ENCODE peak calls at places on chromosomes 16 and 17, in eight cellular contexts. V, Z, D, L, G, A, X and B are unnamed samples. For H3K27me3 and H3K36me3, the result is how much of the 10 kb centered on the place peaks cover.

GRCh38 chr17:32341141-32341856 is 674 bp downstream of the C17orf75 start:
- DNase-seq in V (peak), Z (no peak), D (no peak), L (no peak), G (no peak), A (no peak), X (peak), B (no peak)

GRCh38 chr16:82960923-82961322 is 334.2 kb downstream of the CDH13 start:
- DNase-seq in V (no peak), Z (no peak), D (no peak), L (no peak), G (no peak), A (no peak), X (no peak), B (no peak)

GRCh38 chr16:30951785-30952184 is 2.9 kb downstream of the ORAI3 start:
- DNase-seq in V (no peak), Z (no peak), D (no peak), L (no peak), G (no peak), A (peak), X (no peak), B (peak)

GRCh38 chr17:15255713-15256454 is 9.2 kb downstream of the PMP22 start:
- DNase-seq in V (no peak), Z (no peak), D (no peak), L (no peak), G (no peak), A (no peak), X (no peak), B (no peak)

GRCh38 chr16:53457670-53458069 is 23.4 kb downstream of the RBL2 start:
- DNase-seq in V (peak), Z (no peak), D (no peak), L (no peak), G (no peak), A (no peak), X (peak), B (no peak)

GRCh38 chr17:34314279-34314678 is 5.0 kb upstream of the CCL8 start:
- DNase-seq in V (peak), Z (no peak), D (no peak), L (no peak), G (peak), A (no peak), X (no peak), B (peak)

GRCh38 chr16:48503779-48504178 is 106.2 kb downstream of the N4BP1 start:
- DNase-seq in V (no peak), Z (no peak), D (peak), L (no peak), G (peak), A (peak), X (no peak), B (peak)

GRCh38 chr17:48251950-48252349 is 144.4 kb downstream of the SNX11 start:
- DNase-seq in V (no peak), Z (no peak), D (no peak), L (no peak), G (no peak), A (no peak), X (no peak), B (no peak)

GRCh38 chr17:45131616-45132301 is 556 bp downstream of the PLCD3 start:
- DNase-seq in V (no peak), Z (no peak), D (peak), L (no peak), G (peak), A (peak), X (no peak), B (peak)

GRCh38 chr17:29176500-29177351 is 3.5 kb downstream of the MYO18A start:
- DNase-seq in V (peak), Z (no peak), D (peak), L (no peak), G (peak), A (peak), X (peak), B (peak)

GRCh38 chr16:83899272-83899897 is 470 bp downstream of the MLYCD start:
- DNase-seq in V (peak), Z (no peak), D (peak), L (no peak), G (peak), A (peak), X (peak), B (peak)

GRCh38 chr17:44115585-44116415 is 7.6 kb downstream of the HDAC5 start:
- DNase-seq in V (peak), Z (no peak), D (peak), L (no peak), G (no peak), A (peak), X (no peak), B (peak)

GRCh38 chr17:13531701-13532100 is 70.0 kb downstream of the HS3ST3A1 start:
- DNase-seq in V (no peak), Z (no peak), D (no peak), L (no peak), G (no peak), A (no peak), X (no peak), B (no peak)

GRCh38 chr17:68533887-68534700 is 21.9 kb downstream of the PRKAR1A start:
- DNase-seq in V (peak), Z (no peak), D (peak), L (no peak), G (no peak), A (no peak), X (no peak), B (no peak)

GRCh38 chr17:1532836-1533602 is 16.6 kb upstream of the INPP5K start:
- DNase-seq in V (no peak), Z (no peak), D (peak), L (no peak), G (no peak), A (no peak), X (no peak), B (no peak)

GRCh38 chr16:89373355-89374110 is 116.8 kb downstream of the ANKRD11 start:
- DNase-seq in V (no peak), Z (no peak), D (no peak), L (peak), G (no peak), A (peak), X (no peak), B (no peak)

GRCh38 chr17:13182450-13182849 is 164.6 kb upstream of the ELAC2 start:
- DNase-seq in V (no peak), Z (no peak), D (no peak), L (no peak), G (no peak), A (no peak), X (peak), B (no peak)

GRCh38 chr17:74528491-74529199 is 2.6 kb downstream of the CD300LB start:
- DNase-seq in V (no peak), Z (no peak), D (no peak), L (no peak), G (peak), A (no peak), X (no peak), B (no peak)

GRCh38 chr16:21277927-21278706 is at the start of gene CRYM:
- DNase-seq in V (peak), Z (no peak), D (peak), L (no peak), G (peak), A (peak), X (peak), B (peak)

GRCh38 chr17:69245617-69246016 is 17.0 kb upstream of the ABCA10 start:
- DNase-seq in V (no peak), Z (no peak), D (no peak), L (no peak), G (no peak), A (no peak), X (no peak), B (no peak)

GRCh38 chr16:22681881-22682291 is 132.1 kb upstream of the HS3ST2 start:
- DNase-seq in V (no peak), Z (no peak), D (no peak), L (no peak), G (no peak), A (no peak), X (no peak), B (no peak)

GRCh38 chr17:77829871-77830799 is 128.4 kb upstream of the TNRC6C start:
- DNase-seq in V (no peak), Z (no peak), D (peak), L (no peak), G (peak), A (peak), X (no peak), B (peak)

GRCh38 chr16:9092963-9093477 is 1.6 kb downstream of the HAPSTR1 start:
- DNase-seq in V (peak), Z (no peak), D (peak), L (no peak), G (peak), A (peak), X (peak), B (no peak)

GRCh38 chr16:63602206-63602927 is 1519.5 kb downstream of the CDH11 start:
- DNase-seq in V (no peak), Z (no peak), D (no peak), L (no peak), G (no peak), A (no peak), X (no peak), B (no peak)

GRCh38 chr16:71383054-71383773 is 24.7 kb downstream of the CALB2 start:
- DNase-seq in V (no peak), Z (no peak), D (no peak), L (no peak), G (no peak), A (no peak), X (no peak), B (no peak)

DNA sequence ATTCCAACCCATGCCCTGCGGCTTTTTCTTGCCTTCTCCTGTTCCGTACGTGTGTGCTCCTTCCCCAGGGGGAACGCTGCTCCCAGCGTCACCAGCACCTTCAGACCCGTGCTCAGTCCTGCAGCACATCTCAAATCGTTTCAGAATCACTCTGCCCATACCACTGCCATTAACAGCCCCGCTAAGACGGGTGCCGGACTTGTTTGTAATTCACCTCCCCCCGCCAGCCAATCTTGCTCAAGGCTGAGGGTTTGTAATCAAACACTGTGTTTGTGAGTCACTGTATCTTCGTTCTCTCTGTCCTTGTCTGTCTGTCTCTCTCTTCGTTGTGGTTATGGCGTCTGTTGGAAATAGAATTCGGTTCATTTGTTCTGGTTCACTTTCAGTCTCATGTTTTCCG is 17.3 kb downstream of the CARD14 start:
- DNase-seq in V (no peak), Z (no peak), D (no peak), L (no peak), G (peak), A (no peak), X (no peak), B (peak)
- H3K4me3 ChIP-seq in V (peak), Z (no peak), D (no peak), L (no peak), G (peak), A (no peak), X (no peak), B (peak)

GRCh38 chr17:81059026-81059425 is 24.1 kb downstream of the BAIAP2 start:
- DNase-seq in V (no peak), Z (no peak), D (no peak), L (no peak), G (no peak), A (no peak), X (no peak), B (no peak)

GRCh38 chr17:81060416-81060815 is 25.5 kb downstream of the BAIAP2 start:
- DNase-seq in V (no peak), Z (no peak), D (no peak), L (no peak), G (no peak), A (no peak), X (no peak), B (no peak)

GRCh38 chr17:81063488-81064093 is 28.6 kb downstream of the BAIAP2 start:
- DNase-seq in V (no peak), Z (no peak), D (no peak), L (no peak), G (no peak), A (no peak), X (no peak), B (no peak)

GRCh38 chr17:81062014-81062413 is 27.1 kb downstream of the BAIAP2 start:
- DNase-seq in V (no peak), Z (no peak), D (no peak), L (no peak), G (no peak), A (no peak), X (no peak), B (no peak)

GRCh38 chr17:81061027-81061426 is 26.1 kb downstream of the BAIAP2 start:
- DNase-seq in V (no peak), Z (no peak), D (no peak), L (no peak), G (no peak), A (no peak), X (peak), B (no peak)
- H3K27me3 ChIP-seq in V (half or more), Z (under half), D (under half), L (under half), G (under half), A (under half), X (under half), B (under half)

GRCh38 chr17:57634713-57635465 is 110.2 kb downstream of the CCDC182 start:
- DNase-seq in V (no peak), Z (peak), D (no peak), L (no peak), G (no peak), A (no peak), X (no peak), B (peak)
- H3K36me3 ChIP-seq in V (under half), Z (under half), D (under half), L (under half), G (under half), A (under half), X (under half), B (under half)

GRCh38 chr17:49496183-49496865 is 1.2 kb downstream of the NGFR start:
- DNase-seq in V (peak), Z (no peak), D (peak), L (no peak), G (peak), A (peak), X (peak), B (peak)
- H3K4me3 ChIP-seq in V (peak), Z (peak), D (peak), L (peak), G (peak), A (peak), X (peak), B (peak)

GRCh38 chr16:85845276-85845675 is 45.8 kb downstream of the COX4I1 start:
- DNase-seq in V (no peak), Z (no peak), D (no peak), L (no peak), G (no peak), A (no peak), X (no peak), B (no peak)
- H3K27me3 ChIP-seq in V (half or more), Z (under half), D (under half), L (under half), G (under half), A (under half), X (under half), B (under half)

DNA sequence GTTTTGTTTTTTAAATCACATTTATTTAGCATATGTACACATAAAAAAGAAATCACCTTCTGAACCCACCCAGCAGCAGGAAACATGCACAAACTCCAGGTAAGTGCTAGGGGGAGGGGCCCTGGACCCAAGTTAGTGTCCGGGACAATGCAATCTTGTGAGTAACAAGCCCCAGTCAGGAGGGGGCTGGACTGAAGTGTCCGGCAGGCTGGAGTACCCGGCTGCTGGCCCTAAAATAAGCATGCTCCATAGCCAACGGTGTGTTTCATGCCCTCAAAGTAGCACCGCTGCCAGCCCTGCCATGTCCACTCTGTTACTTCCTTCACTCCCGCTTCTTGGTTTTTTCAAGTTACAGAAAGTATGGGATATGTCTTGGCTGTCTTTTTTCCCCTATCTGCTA is 102.1 kb downstream of the SPAG9 start:
- DNase-seq in V (no peak), Z (no peak), D (no peak), L (no peak), G (no peak), A (no peak), X (no peak), B (no peak)
- H3K36me3 ChIP-seq in V (under half), Z (under half), D (under half), L (under half), G (under half), A (under half), X (under half), B (under half)

GRCh38 chr17:61495161-61495857 is 43.1 kb downstream of the TBX4 start:
- DNase-seq in V (no peak), Z (peak), D (peak), L (no peak), G (peak), A (no peak), X (peak), B (peak)
- H3K4me3 ChIP-seq in V (no peak), Z (peak), D (no peak), L (no peak), G (no peak), A (no peak), X (no peak), B (peak)

GRCh38 chr17:81173761-81174160 is 7.7 kb upstream of the AATK start:
- DNase-seq in V (no peak), Z (no peak), D (no peak), L (no peak), G (no peak), A (no peak), X (no peak), B (no peak)

GRCh38 chr17:81171941-81172340 is 5.9 kb upstream of the AATK start:
- DNase-seq in V (no peak), Z (no peak), D (no peak), L (no peak), G (no peak), A (no peak), X (no peak), B (no peak)

GRCh38 chr17:81176656-81177055 is 10.6 kb upstream of the AATK start:
- DNase-seq in V (no peak), Z (no peak), D (peak), L (no peak), G (no peak), A (no peak), X (no peak), B (no peak)

GRCh38 chr17:81170727-81171494 is 4.9 kb upstream of the AATK start:
- DNase-seq in V (no peak), Z (no peak), D (no peak), L (no peak), G (no peak), A (no peak), X (no peak), B (no peak)

GRCh38 chr17:81173354-81173753 is 7.3 kb upstream of the AATK start:
- DNase-seq in V (no peak), Z (no peak), D (no peak), L (no peak), G (no peak), A (no peak), X (no peak), B (no peak)
- H3K27me3 ChIP-seq in V (half or more), Z (under half), D (under half), L (under half), G (under half), A (under half), X (under half), B (under half)